ENCODE peak calls at places on chromosomes 12 and 14, in nine cellular contexts. R, T, D, N, J, G, A, Z and S are unnamed samples.

GRCh38 chr14:22185191-22185590 is 403.8 kb downstream of the DAD1 start:
- DNase-seq in G (no peak), A (peak), Z (no peak), J (no peak), N (no peak), R (no peak), T (no peak), D (no peak), S (no peak)

GRCh38 chr12:64780531-64781373 is 21.5 kb upstream of the GNS start:
- DNase-seq in T (no peak), A (no peak), D (no peak), G (peak), R (no peak), Z (peak), J (peak), N (no peak), S (peak)

GRCh38 chr14:90239139-90239538 is 17.2 kb upstream of the PSMC1 start:
- DNase-seq in A (peak), T (no peak), N (no peak), Z (no peak), G (no peak), J (no peak), R (peak), D (no peak), S (no peak)

GRCh38 chr12:8629486-8630033 is 16.9 kb upstream of the AICDA start:
- DNase-seq in R (peak), A (peak), G (no peak), Z (no peak), N (no peak), J (no peak), T (peak), D (no peak), S (no peak)

GRCh38 chr14:58353516-58354299 is 42.0 kb upstream of the TOMM20L start:
- DNase-seq in Z (no peak), A (peak), R (peak), D (no peak), G (no peak), T (peak), J (no peak), N (no peak), S (no peak)

GRCh38 chr14:80577599-80577998 is 363.9 kb downstream of the CEP128 start:
- DNase-seq in J (no peak), A (no peak), D (no peak), Z (no peak), R (no peak), G (no peak), N (no peak), T (no peak), S (no peak)

GRCh38 chr12:45509187-45509586 is 220.3 kb upstream of the ARID2 start:
- DNase-seq in J (no peak), G (no peak), A (no peak), Z (no peak), N (no peak), R (no peak), D (peak), T (no peak), S (no peak)

GRCh38 chr14:92409069-92409468 is 86.1 kb downstream of the SLC24A4 start:
- DNase-seq in N (no peak), G (no peak), D (no peak), R (peak), T (peak), Z (no peak), A (no peak), J (no peak), S (no peak)

GRCh38 chr14:105187116-105187515 is 6.0 kb upstream of the NUDT14 start:
- DNase-seq in N (no peak), Z (no peak), T (no peak), R (no peak), J (no peak), A (no peak), G (no peak), D (no peak), S (no peak)

GRCh38 chr14:57391609-57392195 is 1.3 kb downstream of the NAA30 start:
- DNase-seq in G (no peak), R (peak), D (no peak), T (no peak), N (no peak), Z (no peak), A (no peak), J (no peak), S (no peak)

GRCh38 chr14:25381498-25381897 is 331.6 kb upstream of the STXBP6 start:
- DNase-seq in Z (no peak), T (no peak), R (no peak), A (peak), N (no peak), G (no peak), D (no peak), J (no peak), S (no peak)

GRCh38 chr14:103123128-103123633 is at the start of gene TNFAIP2:
- DNase-seq in R (peak), D (no peak), A (no peak), G (no peak), J (no peak), T (peak), Z (no peak), N (no peak), S (no peak)

GRCh38 chr14:83463500-83464098 is 1929.9 kb upstream of the SEL1L start:
- DNase-seq in A (peak), T (peak), D (no peak), R (peak), G (peak), Z (peak), J (no peak), N (no peak), S (no peak)

GRCh38 chr14:79036506-79036905 is 866.3 kb downstream of the NRXN3 start:
- DNase-seq in J (no peak), Z (no peak), G (no peak), T (no peak), R (no peak), D (no peak), A (no peak), N (no peak), S (no peak)

GRCh38 chr14:94542111-94542810 is 19.0 kb upstream of the SERPINA4 start:
- DNase-seq in G (no peak), A (no peak), N (no peak), R (no peak), D (no peak), J (no peak), T (peak), Z (no peak), S (no peak)